ENCODE peak calls at places on chromosomes 5 and 9, in nine cellular contexts. D is adrenal gland, R is right lobe of liver, O is kidney glomerular epithelial cell, Z is HuH-7, B is HFFc6, G is progenitor cell of endocrine pancreas, C is posterior cingulate gyrus, P is suprapubic skin. K is an unnamed sample.

GRCh38 chr9:93207326-93207814 is 23.4 kb downstream of the WNK2 start:
- DNase-seq in D (no peak), R (no peak), O (no peak), Z (no peak), B (peak), G (no peak), C (peak), P (no peak), K (peak)

GRCh38 chr5:137462816-137463520 is 36.2 kb downstream of the SPOCK1 start:
- DNase-seq in D (no peak), R (no peak), O (no peak), Z (no peak), B (no peak), G (no peak), C (no peak), P (no peak), K (no peak)

GRCh38 chr9:32401471-32401870 is 17.0 kb downstream of the ACO1 start:
- DNase-seq in D (no peak), R (no peak), O (no peak), Z (no peak), B (no peak), G (no peak), C (no peak), P (no peak), K (no peak)

GRCh38 chr5:135034186-135034962 is at the start of gene PITX1:
- DNase-seq in D (no peak), R (no peak), O (no peak), Z (peak), B (peak), G (no peak), C (no peak), P (no peak), K (no peak)

GRCh38 chr9:95778957-95779356 is 96.5 kb upstream of the ERCC6L2 start:
- DNase-seq in D (peak), R (no peak), O (no peak), Z (no peak), B (no peak), G (no peak), C (no peak), P (no peak), K (peak)

GRCh38 chr5:68740204-68740910 is 353.5 kb upstream of the SLC30A5 start:
- DNase-seq in D (no peak), R (no peak), O (no peak), Z (no peak), B (no peak), G (no peak), C (no peak), P (no peak), K (no peak)

GRCh38 chr9:97958812-97959511 is 21.0 kb upstream of the HEMGN start:
- DNase-seq in D (no peak), R (no peak), O (no peak), Z (no peak), B (peak), G (no peak), C (no peak), P (no peak), K (peak)

GRCh38 chr5:102554728-102555127 is 55.9 kb upstream of the SLCO6A1 start:
- DNase-seq in D (no peak), R (no peak), O (peak), Z (peak), B (no peak), G (no peak), C (no peak), P (no peak), K (peak)

GRCh38 chr9:106860731-106861584 is 2.0 kb upstream of the ZNF462 start:
- DNase-seq in D (no peak), R (peak), O (peak), Z (no peak), B (no peak), G (no peak), C (peak), P (no peak), K (peak)

GRCh38 chr5:133900498-133901270 is 67.7 kb downstream of the C5orf15 start:
- DNase-seq in D (no peak), R (no peak), O (no peak), Z (no peak), B (no peak), G (no peak), C (peak), P (no peak), K (no peak)

GRCh38 chr5:54363669-54364068 is 53.3 kb upstream of the ARL15 start:
- DNase-seq in D (no peak), R (no peak), O (no peak), Z (no peak), B (peak), G (no peak), C (no peak), P (no peak), K (no peak)

GRCh38 chr9:124354364-124355031 is 60.7 kb downstream of the PSMB7 start:
- DNase-seq in D (no peak), R (no peak), O (no peak), Z (no peak), B (no peak), G (no peak), C (peak), P (no peak), K (no peak)

GRCh38 chr5:57735754-57736153 is 253.1 kb upstream of the ACTBL2 start:
- DNase-seq in D (no peak), R (no peak), O (peak), Z (no peak), B (peak), G (no peak), C (no peak), P (no peak), K (peak)

GRCh38 chr5:125597338-125597737 is 825.9 kb upstream of the GRAMD2B start:
- DNase-seq in D (no peak), R (no peak), O (no peak), Z (no peak), B (no peak), G (no peak), C (no peak), P (no peak), K (peak)

GRCh38 chr5:117682416-117682815 is 1107.8 kb upstream of the SEMA6A start:
- DNase-seq in D (no peak), R (no peak), O (no peak), Z (no peak), B (no peak), G (no peak), C (no peak), P (no peak), K (peak)

GRCh38 chr9:71446499-71447411 is 321.6 kb downstream of the CEMIP2 start:
- DNase-seq in D (no peak), R (peak), O (peak), Z (peak), B (peak), G (peak), C (peak), P (no peak), K (peak)

GRCh38 chr9:116152390-116152789 is 1.2 kb upstream of the PAPPA start:
- DNase-seq in D (no peak), R (no peak), O (peak), Z (no peak), B (peak), G (no peak), C (no peak), P (no peak), K (peak)

GRCh38 chr9:84512493-84512892 is 157.0 kb upstream of the NTRK2 start:
- DNase-seq in D (no peak), R (no peak), O (no peak), Z (no peak), B (no peak), G (no peak), C (no peak), P (no peak), K (no peak)

GRCh38 chr5:10789021-10789420 is 28.0 kb upstream of the DAP start:
- DNase-seq in D (peak), R (no peak), O (peak), Z (no peak), B (peak), G (no peak), C (no peak), P (no peak), K (peak)

GRCh38 chr5:147887026-147887627 is 8.6 kb downstream of the SCGB3A2 start:
- DNase-seq in D (no peak), R (no peak), O (peak), Z (peak), B (no peak), G (no peak), C (no peak), P (no peak), K (peak)

GRCh38 chr9:91694081-91694870 is 255.8 kb downstream of the ROR2 start:
- DNase-seq in D (no peak), R (no peak), O (no peak), Z (no peak), B (no peak), G (no peak), C (no peak), P (no peak), K (no peak)

GRCh38 chr9:109816490-109816889 is 36.5 kb downstream of the PALM2AKAP2 start:
- DNase-seq in D (peak), R (no peak), O (peak), Z (no peak), B (peak), G (no peak), C (no peak), P (no peak), K (peak)

GRCh38 chr9:137382728-137383452 is 40.1 kb downstream of the EXD3 start:
- DNase-seq in D (no peak), R (peak), O (no peak), Z (no peak), B (no peak), G (no peak), C (peak), P (peak), K (no peak)

GRCh38 chr9:34374339-34374738 is 2.4 kb downstream of the MYORG start:
- DNase-seq in D (no peak), R (no peak), O (no peak), Z (no peak), B (no peak), G (no peak), C (no peak), P (no peak), K (no peak)

GRCh38 chr9:76445976-76446375 is 13.0 kb upstream of the GCNT1 start:
- DNase-seq in D (no peak), R (no peak), O (no peak), Z (no peak), B (no peak), G (no peak), C (no peak), P (no peak), K (no peak)

GRCh38 chr9:5845147-5845531 is 12.2 kb upstream of the ERMP1 start:
- DNase-seq in D (no peak), R (no peak), O (no peak), Z (no peak), B (no peak), G (no peak), C (no peak), P (no peak), K (no peak)

GRCh38 chr9:89878003-89878411 is 273.2 kb downstream of the GADD45G start:
- DNase-seq in D (peak), R (peak), O (no peak), Z (no peak), B (no peak), G (no peak), C (no peak), P (peak), K (no peak)

GRCh38 chr5:126031989-126032716 is 391.1 kb upstream of the GRAMD2B start:
- DNase-seq in D (peak), R (no peak), O (peak), Z (no peak), B (no peak), G (no peak), C (no peak), P (no peak), K (peak)

GRCh38 chr5:59485629-59486439 is 407.7 kb downstream of the PDE4D start:
- DNase-seq in D (no peak), R (no peak), O (peak), Z (no peak), B (peak), G (no peak), C (no peak), P (no peak), K (no peak)

GRCh38 chr5:25241981-25242380 is 597.2 kb upstream of the CDH10 start:
- DNase-seq in D (no peak), R (no peak), O (no peak), Z (no peak), B (no peak), G (no peak), C (no peak), P (no peak), K (no peak)

GRCh38 chr5:178441486-178442270 is 148.5 kb downstream of the COL23A1 start:
- DNase-seq in D (no peak), R (peak), O (no peak), Z (no peak), B (no peak), G (no peak), C (no peak), P (peak), K (no peak)

GRCh38 chr9:20364954-20365353 is 257.3 kb downstream of the MLLT3 start:
- DNase-seq in D (no peak), R (no peak), O (no peak), Z (no peak), B (no peak), G (no peak), C (no peak), P (no peak), K (no peak)

GRCh38 chr9:16964228-16964627 is 93.8 kb upstream of the BNC2 start:
- DNase-seq in D (no peak), R (no peak), O (no peak), Z (no peak), B (peak), G (no peak), C (no peak), P (no peak), K (peak)

GRCh38 chr5:91296691-91297143 is 86.4 kb downstream of the ARRDC3 start:
- DNase-seq in D (peak), R (no peak), O (peak), Z (no peak), B (no peak), G (no peak), C (no peak), P (peak), K (peak)

GRCh38 chr5:1106385-1107166 is 5.3 kb downstream of the SLC12A7 start:
- DNase-seq in D (no peak), R (no peak), O (no peak), Z (no peak), B (no peak), G (no peak), C (no peak), P (no peak), K (no peak)

GRCh38 chr5:168342151-168342825 is 50.8 kb downstream of the WWC1 start:
- DNase-seq in D (no peak), R (no peak), O (no peak), Z (no peak), B (no peak), G (no peak), C (no peak), P (no peak), K (peak)

GRCh38 chr5:53327811-53328331 is 152.6 kb upstream of the FST start:
- DNase-seq in D (no peak), R (no peak), O (no peak), Z (no peak), B (no peak), G (no peak), C (no peak), P (no peak), K (no peak)

GRCh38 chr5:177495243-177496060 is 2.0 kb downstream of the PDLIM7 start:
- DNase-seq in D (peak), R (no peak), O (peak), Z (no peak), B (peak), G (no peak), C (no peak), P (no peak), K (peak)

K was measured in astrocyte of the spinal cord.